ENCODE peak calls at places on chromosome 9, in six cellular contexts. K is NB4; U is astrocyte; J is CD8-positive, alpha-beta T cell; T is psoas muscle; O is ovary. P is an unnamed sample.

GRCh38 chr9:94504358-94504757 is 50.5 kb upstream of the PCAT7 start:
- DNase-seq in O (no peak), U (no peak), K (no peak), T (no peak), J (no peak), P (no peak)

GRCh38 chr9:134455951-134456739 is 129.9 kb downstream of the RXRA start:
- DNase-seq in K (peak), U (peak), T (peak), O (peak), J (peak), P (peak)

GRCh38 chr9:133144142-133144886 is 19.4 kb downstream of the GBGT1 start:
- DNase-seq in U (no peak), J (peak), O (peak), T (peak), K (peak), P (peak)

GRCh38 chr9:13555516-13555915 is 276.0 kb upstream of the MPDZ start:
- DNase-seq in T (no peak), J (no peak), U (no peak), K (no peak), O (no peak), P (no peak)

GRCh38 chr9:92911496-92912475 is 33.9 kb upstream of the ZNF484 start:
- DNase-seq in J (no peak), T (no peak), O (no peak), K (no peak), U (no peak), P (no peak)

GRCh38 chr9:85534340-85534739 is 207.4 kb downstream of the AGTPBP1 start:
- DNase-seq in U (no peak), K (peak), J (no peak), O (no peak), T (no peak), P (no peak)

GRCh38 chr9:12961276-12961809 is 186.5 kb downstream of the LURAP1L start:
- DNase-seq in U (no peak), J (no peak), K (no peak), O (no peak), T (no peak), P (no peak)

GRCh38 chr9:114309096-114309495 is 13.8 kb upstream of the ORM1 start:
- DNase-seq in K (no peak), T (no peak), J (no peak), U (no peak), O (no peak), P (no peak)

GRCh38 chr9:72527801-72528195 is 6.4 kb downstream of the TMC1 start:
- DNase-seq in U (no peak), J (no peak), K (peak), T (no peak), O (no peak), P (no peak)

GRCh38 chr9:121863931-121864330 is 212.5 kb downstream of the DAB2IP start:
- DNase-seq in K (no peak), J (no peak), U (peak), O (no peak), T (no peak), P (peak)

GRCh38 chr9:99466787-99467186 is 244.7 kb downstream of the SEC61B start:
- DNase-seq in U (no peak), T (no peak), J (no peak), K (no peak), O (no peak), P (no peak)

GRCh38 chr9:37309136-37309535 is 113.4 kb upstream of the GRHPR start:
- DNase-seq in K (peak), U (no peak), J (no peak), T (no peak), O (no peak), P (no peak)

GRCh38 chr9:136083558-136084190 is 11.4 kb downstream of the NACC2 start:
- DNase-seq in U (no peak), K (no peak), T (peak), J (no peak), O (peak), P (no peak)

GRCh38 chr9:125746017-125746773 is 978 bp upstream of the PBX3 start:
- DNase-seq in U (peak), O (peak), T (peak), J (peak), K (peak), P (peak)

GRCh38 chr9:134475051-134475790 is 149.0 kb downstream of the RXRA start:
- DNase-seq in O (peak), K (no peak), J (no peak), T (peak), U (peak), P (peak)

GRCh38 chr9:77304543-77304942 is 127.2 kb downstream of the VPS13A start:
- DNase-seq in K (no peak), O (no peak), T (no peak), J (no peak), U (no peak), P (no peak)

GRCh38 chr9:20684035-20684864 is at the start of gene FOCAD:
- DNase-seq in U (peak), O (peak), J (peak), K (peak), T (peak), P (peak)

GRCh38 chr9:86009133-86009532 is 68.2 kb downstream of the NAA35 start:
- DNase-seq in O (no peak), U (no peak), K (no peak), T (no peak), J (no peak), P (no peak)

GRCh38 chr9:115775669-115776068 is 377.9 kb upstream of the PAPPA start:
- DNase-seq in J (no peak), T (no peak), U (no peak), K (no peak), O (no peak), P (no peak)
- H3K4me3 ChIP-seq in J (no peak), T (no peak), U (no peak), K (no peak), O (no peak), P (no peak)

DNA sequence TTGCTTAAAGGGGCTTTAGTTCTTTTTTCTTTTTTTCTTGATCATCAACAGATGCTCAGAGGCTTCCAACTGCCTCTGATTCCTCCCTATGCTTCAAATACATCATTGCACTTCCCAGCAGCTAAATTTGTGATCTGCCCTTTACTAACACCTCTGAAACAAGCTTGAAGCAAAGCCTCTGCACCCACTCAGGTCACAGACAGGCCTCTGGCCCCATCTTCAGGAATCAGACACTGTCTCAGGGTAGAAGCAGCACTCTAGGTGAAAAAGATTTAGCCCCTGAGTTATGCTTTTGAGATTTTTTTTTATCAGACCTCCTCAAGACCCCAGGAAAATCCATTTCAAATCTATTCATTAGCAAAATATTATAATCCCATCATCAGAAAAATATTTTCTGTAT is 91.5 kb downstream of the MAMDC2 start:
- DNase-seq in U (no peak), J (no peak), T (no peak), K (no peak), O (no peak), P (no peak)
- TF ChIP-seq CTCF in U (peak), J (no peak), T (peak), K (no peak), O (no peak), P (no peak)

GRCh38 chr9:35726876-35727438 is 5.0 kb downstream of the TLN1 start:
- DNase-seq in J (peak), O (no peak), U (peak), T (no peak), K (peak), P (peak)
- H3K4me3 ChIP-seq in J (no peak), O (peak), U (peak), T (peak), K (peak), P (peak)

GRCh38 chr9:120852240-120853018 is 9.7 kb upstream of the PSMD5 start:
- DNase-seq in T (no peak), O (no peak), K (no peak), U (peak), J (no peak), P (no peak)

GRCh38 chr9:120853198-120853597 is 10.5 kb upstream of the PSMD5 start:
- DNase-seq in O (no peak), K (no peak), T (no peak), J (no peak), U (no peak), P (no peak)

GRCh38 chr9:120854596-120855327 is 12.0 kb upstream of the PSMD5 start:
- DNase-seq in O (no peak), U (no peak), J (no peak), T (no peak), K (no peak), P (no peak)

GRCh38 chr9:120850315-120850714 is 7.6 kb upstream of the PSMD5 start:
- DNase-seq in K (no peak), T (no peak), U (no peak), O (no peak), J (no peak), P (no peak)

GRCh38 chr9:120851386-120851922 is 8.7 kb upstream of the PSMD5 start:
- DNase-seq in T (no peak), O (no peak), U (no peak), K (no peak), J (no peak), P (no peak)
- TF ChIP-seq CTCF in T (no peak), O (no peak), U (no peak), K (no peak), J (no peak), P (no peak)

P was measured in fibroblast of the aortic adventitia.